ENCODE peak calls at places on chromosomes 16 and 17, in nine cellular contexts. P is A172; C is mesendoderm; U is glutamatergic neuron; A is non-pigmented ciliary epithelial cell; I is cardiac muscle cell; V is pancreas; Z is stimulated activated CD4-positive, alpha-beta T cell treated with anti-CD3 and anti-CD28 coated beads, TNF-alpha, amount 100 ng/mL, for 48 hours; N is esophagus muscularis mucosa. Q is an unnamed sample.

GRCh38 chr16:87185313-87185712 is 131.9 kb downstream of the C16orf95 start:
- DNase-seq in I (no peak), N (no peak), P (no peak), U (no peak), A (no peak), V (no peak), Z (no peak), C (no peak), Q (no peak)

GRCh38 chr17:8975091-8975707 is 9.7 kb upstream of the PIK3R5 start:
- DNase-seq in C (no peak), Z (no peak), V (no peak), N (no peak), I (no peak), A (no peak), U (no peak), P (no peak), Q (no peak)

GRCh38 chr17:63600569-63601438 is at the start of gene TACO1:
- DNase-seq in P (peak; percentile 74), U (peak; percentile 88), Z (peak; percentile 66), A (peak; percentile 35), N (peak; percentile 96), I (peak; percentile 90), V (peak; percentile 80), C (peak; percentile 89), Q (peak; percentile 55)

GRCh38 chr16:24855678-24856077 is 9.9 kb downstream of the SLC5A11 start:
- DNase-seq in A (no peak), P (peak; percentile 23), V (no peak), I (no peak), U (no peak), N (no peak), C (no peak), Z (no peak), Q (peak; percentile 17)

GRCh38 chr16:67104845-67105244 is 4.9 kb upstream of the PHAF1 start:
- DNase-seq in P (no peak), V (no peak), C (no peak), I (no peak), N (no peak), A (no peak), U (no peak), Z (no peak), Q (peak; percentile 82)

GRCh38 chr17:21392257-21392656 is 16.1 kb downstream of the KCNJ12 start:
- DNase-seq in I (no peak), U (no peak), A (no peak), V (no peak), N (no peak), P (no peak), Z (no peak), C (no peak), Q (no peak)

GRCh38 chr16:4915226-4915761 is 21.7 kb downstream of the PPL start:
- DNase-seq in P (peak; percentile 97), Z (no peak), V (no peak), U (no peak), A (peak; percentile 86), N (no peak), C (no peak), I (peak; percentile 49), Q (no peak)

GRCh38 chr17:80959330-80960036 is 32.2 kb upstream of the CHMP6 start:
- DNase-seq in A (no peak), U (peak; percentile 29), I (peak; percentile 79), C (no peak), Z (no peak), N (peak; percentile 94), V (no peak), P (peak; percentile 94), Q (peak; percentile 53)

GRCh38 chr17:60231234-60231633 is 81.5 kb downstream of the CA4 start:
- DNase-seq in U (no peak), P (peak; percentile 38), V (no peak), Z (no peak), A (no peak), I (peak; percentile 57), N (no peak), C (peak; percentile 14), Q (no peak)

GRCh38 chr16:84086357-84086756 is 30.4 kb downstream of the MBTPS1 start:
- DNase-seq in A (no peak), C (no peak), U (peak; percentile 49), N (no peak), Z (no peak), I (no peak), P (no peak), V (no peak), Q (no peak)

GRCh38 chr17:50281739-50282401 is 7.6 kb downstream of the TMEM92 start:
- DNase-seq in A (no peak), V (no peak), P (no peak), Z (no peak), I (no peak), N (no peak), C (no peak), U (no peak), Q (no peak)